ENCODE peak calls at places on chromosomes 6 and 20, in five cellular contexts. K, D, J, G and Q are unnamed samples.

GRCh38 chr6:32825966-32826365 is 9.2 kb upstream of the HLA-DOB start:
- DNase-seq in K (no peak), J (peak), D (no peak), G (no peak), Q (no peak)

GRCh38 chr6:157724138-157724537 is 98.9 kb upstream of the SNX9 start:
- DNase-seq in D (no peak), K (no peak), G (no peak), J (no peak), Q (no peak)

GRCh38 chr20:59525500-59526241 is 78.7 kb upstream of the PHACTR3 start:
- DNase-seq in G (no peak), J (peak), K (no peak), D (peak), Q (peak)

GRCh38 chr20:37362821-37363220 is 16.9 kb downstream of the SRC start:
- DNase-seq in G (no peak), D (no peak), K (no peak), J (no peak), Q (no peak)

GRCh38 chr20:57678340-57678739 is 31.5 kb downstream of the PMEPA1 start:
- DNase-seq in K (no peak), D (no peak), G (no peak), J (no peak), Q (no peak)

GRCh38 chr20:18057994-18058349 is 256 bp upstream of the OVOL2 start:
- DNase-seq in D (no peak), G (no peak), J (no peak), K (no peak), Q (no peak)

GRCh38 chr6:152695317-152696043 is 2.2 kb upstream of the MYCT1 start:
- DNase-seq in K (no peak), D (no peak), J (no peak), G (no peak), Q (no peak)

GRCh38 chr20:40506567-40506966 is 182.5 kb downstream of the MAFB start:
- DNase-seq in K (no peak), D (peak), G (peak), J (peak), Q (no peak)

GRCh38 chr6:53513519-53513966 is 31.4 kb downstream of the GCLC start:
- DNase-seq in K (no peak), G (no peak), J (no peak), D (no peak), Q (no peak)

GRCh38 chr20:35363190-35363589 is 48.6 kb downstream of the UQCC1 start:
- DNase-seq in J (peak), K (no peak), G (no peak), D (no peak), Q (no peak)

GRCh38 chr20:46704714-46705377 is 4.6 kb upstream of the SLC2A10 start:
- DNase-seq in D (no peak), K (no peak), J (peak), G (no peak), Q (no peak)

GRCh38 chr6:11279213-11279780 is 46.8 kb upstream of the NEDD9 start:
- DNase-seq in K (no peak), G (peak), D (no peak), J (no peak), Q (no peak)

GRCh38 chr6:116405663-116406329 is 35.0 kb downstream of the DSE start:
- DNase-seq in G (no peak), D (peak), K (no peak), J (peak), Q (peak)

GRCh38 chr20:58374027-58374850 is 14.8 kb upstream of the VAPB start:
- DNase-seq in G (no peak), J (peak), D (no peak), K (no peak), Q (no peak)

GRCh38 chr6:38136547-38136946 is 317.0 kb downstream of the ZFAND3 start:
- DNase-seq in K (no peak), J (no peak), G (no peak), D (no peak), Q (no peak)

GRCh38 chr6:12309070-12309469 is 18.9 kb downstream of the EDN1 start:
- DNase-seq in J (no peak), G (no peak), D (no peak), K (no peak), Q (no peak)

GRCh38 chr20:2761885-2762284 is 38.5 kb downstream of the CPXM1 start:
- DNase-seq in K (no peak), G (no peak), J (no peak), D (no peak), Q (no peak)

GRCh38 chr6:53439556-53439955 is 90.8 kb upstream of the ELOVL5 start:
- DNase-seq in J (no peak), D (no peak), K (no peak), G (no peak), Q (no peak)

GRCh38 chr6:167102318-167102717 is 20.6 kb upstream of the CCR6 start:
- DNase-seq in J (no peak), K (no peak), G (no peak), D (no peak), Q (no peak)

GRCh38 chr6:135789375-135789774 is 62.1 kb upstream of the PDE7B start:
- DNase-seq in J (no peak), K (no peak), G (no peak), D (no peak), Q (no peak)

GRCh38 chr20:10433014-10433622 is 904 bp downstream of the MKKS start:
- DNase-seq in J (no peak), G (no peak), D (no peak), K (no peak), Q (peak)

GRCh38 chr6:142871910-142872331 is 73.1 kb downstream of the HIVEP2 start:
- DNase-seq in K (peak), G (peak), J (no peak), D (no peak), Q (peak)

GRCh38 chr6:86355271-86355670 is 582.1 kb upstream of the HTR1E start:
- DNase-seq in J (peak), D (no peak), G (no peak), K (no peak), Q (no peak)

GRCh38 chr6:106163966-106164877 is 78.1 kb downstream of the PRDM1 start:
- DNase-seq in G (peak), K (peak), D (no peak), J (no peak), Q (peak)

GRCh38 chr20:31476648-31477220 is 1.6 kb downstream of the REM1 start:
- DNase-seq in G (no peak), J (no peak), K (no peak), D (no peak), Q (no peak)

GRCh38 chr20:18533491-18533890 is 25.8 kb downstream of the SEC23B start:
- DNase-seq in G (no peak), D (no peak), J (no peak), K (no peak), Q (no peak)

GRCh38 chr6:28922841-28923317 is 906 bp downstream of the TRIM27 start:
- DNase-seq in G (peak), K (peak), D (no peak), J (peak), Q (peak)

GRCh38 chr6:143510991-143511891 is at the start of gene FUCA2:
- DNase-seq in G (peak), D (peak), J (peak), K (peak), Q (peak)

GRCh38 chr6:37838209-37838921 is 18.8 kb downstream of the ZFAND3 start:
- DNase-seq in D (no peak), K (no peak), J (no peak), G (no peak), Q (no peak)

GRCh38 chr6:100366419-100366818 is 98.3 kb downstream of the SIM1 start:
- DNase-seq in D (peak), K (no peak), G (no peak), J (no peak), Q (no peak)

GRCh38 chr6:132964868-132965382 is 150.6 kb downstream of the RPS12 start:
- DNase-seq in J (no peak), K (no peak), G (no peak), D (no peak), Q (no peak)

GRCh38 chr6:155274533-155274932 is 10.7 kb downstream of the CLDN20 start:
- DNase-seq in G (no peak), D (no peak), K (no peak), J (no peak), Q (no peak)

GRCh38 chr6:127267742-127268588 is 1.3 kb downstream of the RNF146 start:
- DNase-seq in G (no peak), D (no peak), K (peak), J (no peak), Q (no peak)

GRCh38 chr6:3744211-3744900 is 7.2 kb downstream of the PXDC1 start:
- DNase-seq in K (no peak), G (peak), D (no peak), J (no peak), Q (no peak)

GRCh38 chr6:3744901-3745470 is 6.5 kb downstream of the PXDC1 start:
- DNase-seq in G (peak), D (no peak), J (no peak), K (no peak), Q (no peak)

GRCh38 chr6:3746119-3746691 is 5.3 kb downstream of the PXDC1 start:
- DNase-seq in K (no peak), G (peak), D (no peak), J (no peak), Q (peak)

GRCh38 chr6:3746696-3747095 is 4.8 kb downstream of the PXDC1 start:
- DNase-seq in G (no peak), D (no peak), J (no peak), K (no peak), Q (no peak)

DNA sequence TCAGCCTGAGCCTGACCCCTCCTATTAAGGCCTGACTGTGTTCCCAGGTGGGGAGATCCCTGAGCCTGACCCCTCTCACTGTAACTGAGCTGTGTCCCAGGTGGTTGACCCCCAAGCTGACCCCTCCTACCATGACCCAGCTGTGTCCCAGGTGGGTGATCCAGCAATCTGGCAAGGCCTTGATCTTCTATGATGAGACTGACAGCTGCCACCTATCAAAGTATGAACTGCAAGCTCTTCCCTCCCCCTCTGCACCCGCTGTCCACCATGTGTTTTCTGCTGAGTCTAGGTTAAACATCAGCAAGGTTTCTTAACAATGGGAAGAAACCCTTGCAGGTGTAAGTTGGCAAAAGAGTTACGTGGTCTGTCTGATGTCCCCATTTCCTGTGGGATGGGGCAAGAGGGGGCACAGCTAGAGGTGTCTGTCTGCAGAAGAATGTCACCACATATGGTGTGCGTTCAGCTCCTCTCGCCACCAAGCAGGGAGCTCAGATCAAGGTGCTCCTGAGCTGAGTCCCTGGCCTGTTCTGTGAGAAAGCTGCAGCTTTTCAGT is 5.9 kb downstream of the PXDC1 start:
- DNase-seq in G (peak), K (no peak), J (no peak), D (no peak), Q (no peak)
- H3K4me3 ChIP-seq in G (peak), K (no peak), J (no peak), D (no peak), Q (no peak)

GRCh38 chr6:110529355-110529754 is 52.9 kb upstream of the SLC22A16 start:
- DNase-seq in J (no peak), D (no peak), K (no peak), G (no peak), Q (no peak)

GRCh38 chr6:110527516-110527915 is 51.1 kb upstream of the SLC22A16 start:
- DNase-seq in G (no peak), J (no peak), D (no peak), K (no peak), Q (no peak)

GRCh38 chr6:110526731-110527130 is 50.3 kb upstream of the SLC22A16 start:
- DNase-seq in J (no peak), K (no peak), G (no peak), D (no peak), Q (no peak)

GRCh38 chr6:110528930-110529325 is 52.5 kb upstream of the SLC22A16 start:
- DNase-seq in G (no peak), J (no peak), K (no peak), D (no peak), Q (no peak)

DNA sequence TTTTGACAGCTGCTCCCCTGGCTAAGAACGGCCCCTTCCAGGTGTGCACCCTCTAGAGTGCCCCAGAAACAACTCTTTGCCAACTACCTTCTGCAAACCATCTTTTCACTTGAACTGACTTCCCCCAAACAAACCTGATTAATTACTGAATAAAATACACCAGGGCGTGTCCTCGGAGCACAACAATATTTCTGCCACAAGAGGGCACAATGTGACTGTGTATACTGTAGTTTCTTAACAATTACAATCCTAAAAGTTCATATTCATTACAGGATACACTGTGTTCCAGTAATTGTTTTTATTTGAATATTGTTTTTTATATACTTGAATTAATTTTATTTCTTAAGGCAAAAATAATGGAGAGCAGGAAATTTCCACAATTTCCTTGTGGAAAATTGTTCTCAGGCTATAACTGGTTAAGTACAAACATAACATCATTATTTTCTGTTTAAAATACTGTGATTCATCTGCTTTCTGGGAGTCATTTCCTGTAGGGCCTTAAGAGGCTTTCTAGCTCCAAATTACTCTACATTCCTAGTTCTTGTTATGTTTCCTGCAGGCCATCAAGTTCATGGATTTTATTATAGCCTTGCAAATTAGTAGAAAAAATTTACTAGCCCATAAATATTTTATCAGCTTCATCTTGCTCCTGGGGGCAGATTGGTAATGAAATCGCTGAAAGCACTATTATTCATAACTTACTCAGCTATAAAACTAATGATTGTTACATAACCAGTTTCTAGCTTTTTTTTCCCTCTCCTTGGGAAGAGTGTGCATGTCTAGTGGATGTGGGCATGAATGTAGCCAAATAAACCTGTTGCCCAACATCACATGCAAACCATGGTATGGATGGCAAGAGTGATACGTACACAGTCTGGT is 51.9 kb upstream of the SLC22A16 start:
- DNase-seq in G (peak), K (peak), D (peak), J (peak), Q (peak)
- H3K4me3 ChIP-seq in G (no peak), K (no peak), D (no peak), J (no peak), Q (no peak)

GRCh38 chr6:24865161-24865560 is 66.4 kb upstream of the ARMH2 start:
- DNase-seq in J (no peak), K (no peak), G (no peak), D (no peak), Q (no peak)
- H3K4me3 ChIP-seq in J (no peak), K (no peak), G (no peak), D (no peak), Q (no peak)

DNA sequence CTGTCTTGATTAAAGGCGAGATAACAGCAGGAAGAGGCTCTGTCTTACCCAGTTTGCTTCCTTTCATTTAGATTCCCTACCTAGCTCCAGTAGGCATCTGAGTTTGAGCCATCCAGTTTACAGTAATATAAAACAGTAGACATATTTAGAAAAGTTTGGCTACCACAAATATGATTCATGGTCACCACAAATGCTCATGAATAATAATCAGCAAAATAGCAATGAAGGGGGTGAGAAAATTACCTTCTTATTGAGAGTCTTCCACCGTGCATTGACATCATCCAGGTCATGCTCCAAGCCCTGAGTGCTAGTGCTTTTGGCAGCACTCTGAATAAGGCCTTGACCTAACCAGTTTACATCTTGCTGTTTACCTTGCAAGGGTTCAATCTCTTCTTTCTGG is 106.2 kb downstream of the DST start:
- DNase-seq in J (no peak), K (no peak), G (no peak), D (no peak), Q (no peak)
- H3K4me3 ChIP-seq in J (no peak), K (no peak), G (peak), D (no peak), Q (no peak)

GRCh38 chr20:63741354-63741675 is 1.7 kb downstream of the SLC2A4RG start:
- DNase-seq in J (no peak), G (no peak), D (no peak), K (no peak), Q (no peak)
- H3K4me3 ChIP-seq in J (no peak), G (peak), D (peak), K (no peak), Q (no peak)

GRCh38 chr6:47168176-47168575 is 126.0 kb upstream of the ADGRF1 start:
- DNase-seq in J (peak), G (peak), K (no peak), D (peak), Q (no peak)
- H3K4me3 ChIP-seq in J (no peak), G (no peak), K (no peak), D (no peak), Q (no peak)

GRCh38 chr20:42181064-42181463 is 562.9 kb upstream of the CHD6 start:
- DNase-seq in K (no peak), D (no peak), J (peak), G (no peak), Q (no peak)
- H3K4me3 ChIP-seq in K (no peak), D (no peak), J (no peak), G (no peak), Q (no peak)

GRCh38 chr6:43180985-43181384 is 1.0 kb upstream of the CUL9 start:
- DNase-seq in K (no peak), D (no peak), J (peak), G (no peak), Q (no peak)
- H3K4me3 ChIP-seq in K (no peak), D (peak), J (no peak), G (no peak), Q (no peak)

DNA sequence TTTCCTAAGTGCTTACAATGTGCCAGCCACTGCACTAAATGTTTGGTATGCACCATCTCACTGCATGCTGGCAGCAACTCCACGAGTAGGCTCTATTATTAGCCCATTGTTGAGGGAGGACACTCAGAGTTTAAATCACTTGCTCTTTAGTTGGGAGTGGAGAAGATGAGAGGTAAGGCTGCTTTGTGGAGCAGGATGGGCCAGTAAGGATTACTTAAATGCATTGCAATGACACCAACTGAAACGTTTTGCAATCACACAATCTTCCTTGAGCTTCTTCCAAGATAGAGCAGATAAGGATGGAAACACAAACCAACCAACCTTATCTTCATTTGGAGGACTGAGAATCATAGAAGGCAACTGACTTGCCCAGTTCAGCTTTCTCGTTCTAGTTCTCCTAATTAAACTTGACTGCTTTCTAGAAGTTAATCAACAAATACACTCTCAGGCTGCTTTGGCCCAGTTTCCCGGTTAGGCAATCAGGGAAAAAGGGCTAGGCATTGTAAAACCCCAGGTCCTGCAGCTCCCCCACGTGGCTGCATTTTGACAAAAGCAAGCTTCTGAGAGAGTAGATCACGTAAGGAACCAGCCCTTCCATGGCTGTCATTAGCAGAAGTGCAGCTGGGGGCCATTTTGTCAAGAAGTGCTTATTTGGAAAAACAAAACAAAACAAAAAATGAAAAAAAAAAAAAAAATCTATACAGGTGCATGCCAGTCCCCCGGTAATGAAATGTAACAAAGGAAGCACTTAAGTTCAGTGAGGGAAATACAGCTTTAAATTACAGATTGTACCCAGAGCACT is 130.6 kb downstream of the BCAS1 start:
- DNase-seq in G (peak), K (peak), D (peak), J (peak), Q (peak)
- H3K4me3 ChIP-seq in G (no peak), K (no peak), D (no peak), J (no peak), Q (peak)